ENCODE peak calls at places on chromosomes 12 and 14, in four cellular contexts. T is H1, K is K562, P is GM12878. W is an unnamed sample.

GRCh38 chr12:5466521-5466960 is 34.6 kb downstream of the NTF3 start:
- DNase-seq in K (no peak), P (no peak), T (no peak), W (no peak)

GRCh38 chr12:112261559-112261958 is 120.7 kb downstream of the HECTD4 start:
- DNase-seq in K (peak; percentile 23), P (no peak), T (no peak), W (peak; percentile 13)

GRCh38 chr14:69818760-69819191 is 21.7 kb upstream of the SLC10A1 start:
- DNase-seq in K (peak; percentile 72), P (peak; percentile 55), T (peak; percentile 79), W (peak; percentile 68)

GRCh38 chr12:49487605-49488004 is 51.2 kb upstream of the KCNH3 start:
- DNase-seq in T (no peak), P (peak; percentile 13), K (no peak), W (no peak)

GRCh38 chr12:132284071-132284492 is 45.3 kb downstream of the GALNT9 start:
- DNase-seq in P (no peak), T (no peak), K (no peak), W (no peak)

GRCh38 chr12:105846331-105846730 is 292.4 kb downstream of the NUAK1 start:
- DNase-seq in P (no peak), T (no peak), K (no peak), W (no peak)

GRCh38 chr12:1591029-1591428 is 3.4 kb downstream of the FBXL14 start:
- DNase-seq in K (no peak), T (no peak), P (no peak), W (no peak)

GRCh38 chr14:59869381-59870255 is 958 bp downstream of the RTN1 start:
- DNase-seq in P (no peak), K (no peak), T (peak; percentile 61), W (no peak)

GRCh38 chr14:29650554-29651269 is 276.9 kb downstream of the PRKD1 start:
- DNase-seq in P (no peak), T (no peak), K (no peak), W (no peak)

GRCh38 chr12:94948232-94948810 is 55.2 kb downstream of the NDUFA12 start:
- DNase-seq in T (no peak), P (no peak), K (no peak), W (peak; percentile 16)

GRCh38 chr12:52082988-52083637 is 3.6 kb downstream of the SMIM41 start:
- DNase-seq in P (no peak), T (peak; percentile 85), K (peak; percentile 86), W (peak; percentile 40)

GRCh38 chr12:57237952-57238853 is 8.7 kb downstream of the SHMT2 start:
- DNase-seq in K (peak; percentile 71), P (no peak), T (peak; percentile 83), W (no peak)

GRCh38 chr12:48025281-48025680 is 21.0 kb upstream of the COL2A1 start:
- DNase-seq in P (no peak), T (no peak), K (no peak), W (no peak)

GRCh38 chr12:71799105-71799504 is 40.5 kb upstream of the TBC1D15 start:
- DNase-seq in K (no peak), P (no peak), T (no peak), W (no peak)

GRCh38 chr14:69152181-69152943 is 557 bp downstream of the DCAF5 start:
- DNase-seq in P (no peak), K (peak; percentile 56), T (peak; percentile 69), W (peak; percentile 20)

GRCh38 chr12:64104376-64104775 is 117.7 kb downstream of the KICS2 start:
- DNase-seq in K (no peak), P (no peak), T (no peak), W (no peak)

GRCh38 chr12:23944067-23944466 is 5.4 kb downstream of the SOX5 start:
- DNase-seq in P (no peak), T (no peak), K (no peak), W (peak; percentile 25)

DNA sequence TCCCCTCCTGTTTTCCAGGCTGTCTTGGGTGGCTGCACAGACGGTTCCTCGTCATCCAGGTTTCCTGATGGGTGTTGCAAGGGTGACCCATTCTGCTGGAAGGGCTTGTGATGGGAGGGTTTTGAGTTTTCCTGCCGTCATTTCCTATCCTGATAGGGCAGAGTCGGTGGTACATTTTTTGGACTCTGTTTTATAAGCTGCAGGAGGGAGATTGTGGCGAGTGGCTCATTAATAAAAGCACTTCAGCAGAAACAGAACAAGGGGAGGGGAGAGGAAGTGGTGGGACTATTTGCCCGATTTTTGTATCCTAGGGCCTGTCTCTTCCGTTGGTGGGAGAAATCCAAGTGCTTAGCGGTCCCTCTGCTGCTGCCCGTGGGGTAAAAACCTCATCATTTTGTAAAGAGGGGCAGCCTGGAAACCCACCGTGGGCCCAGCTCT is 40.0 kb downstream of the TSPAN9 start:
- DNase-seq in K (no peak), P (no peak), T (no peak), W (no peak)
- TF ChIP-seq CBX5 in K (no peak), P (no peak), T (no peak), W (no peak)

GRCh38 chr12:6766651-6767300 is 613 bp downstream of the PTMS start:
- DNase-seq in T (peak; percentile 85), P (no peak), K (peak; percentile 70), W (peak; percentile 44)
- TF ChIP-seq CBX5 in T (no peak), P (no peak), K (no peak), W (no peak)

GRCh38 chr12:19892186-19892585 is 452.9 kb downstream of the AEBP2 start:
- DNase-seq in T (no peak), P (no peak), K (no peak), W (no peak)

GRCh38 chr12:19895609-19896008 is 456.3 kb downstream of the AEBP2 start:
- DNase-seq in K (no peak), T (no peak), P (no peak), W (no peak)

GRCh38 chr12:19893514-19893913 is 454.2 kb downstream of the AEBP2 start:
- DNase-seq in P (no peak), K (no peak), T (no peak), W (no peak)

GRCh38 chr12:19894803-19895202 is 455.5 kb downstream of the AEBP2 start:
- DNase-seq in P (peak; percentile 83), T (no peak), K (no peak), W (no peak)

DNA sequence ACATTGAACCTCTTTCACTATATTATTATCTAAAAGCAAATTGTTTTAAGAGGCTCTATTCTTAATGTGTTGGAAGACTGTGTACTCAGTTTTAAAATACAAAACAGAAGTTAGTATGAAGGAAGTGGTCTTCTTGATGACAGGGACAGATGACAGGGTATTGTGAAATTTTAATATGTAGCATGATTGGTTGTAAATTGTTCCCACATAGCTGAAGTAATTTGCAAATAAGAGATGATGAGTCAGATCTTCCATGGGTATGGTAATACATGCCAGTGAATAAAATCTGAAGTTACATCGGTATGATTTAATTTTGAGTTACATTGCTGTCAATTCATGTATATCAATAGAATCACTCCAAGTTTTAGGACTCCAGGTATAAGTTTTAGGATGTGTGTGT is 454.8 kb downstream of the AEBP2 start:
- DNase-seq in P (no peak), K (no peak), T (no peak), W (no peak)
- TF ChIP-seq CBX5 in P (no peak), K (no peak), T (no peak), W (no peak)

DNA sequence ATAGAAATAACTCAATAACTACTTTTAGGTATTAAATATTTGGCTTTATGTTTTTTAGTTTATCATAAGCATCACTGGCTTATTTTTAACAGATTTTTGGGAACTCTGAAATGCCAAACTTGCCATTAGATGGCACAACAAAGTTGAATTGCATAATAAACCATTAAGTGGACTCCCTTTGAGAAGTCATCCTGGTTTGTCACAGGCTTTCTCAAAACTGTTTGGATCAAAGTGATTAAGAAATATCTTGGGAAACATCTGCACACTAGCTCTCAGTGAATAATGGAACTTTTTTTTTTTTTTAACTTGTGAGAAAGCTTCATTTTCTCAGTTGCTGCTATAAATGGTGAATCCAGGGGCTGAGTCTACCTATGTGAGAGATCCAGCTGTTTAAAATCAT is 4.3 kb downstream of the SLC16A7 start:
- DNase-seq in K (no peak), T (no peak), P (no peak), W (no peak)
- TF ChIP-seq CBX5 in K (no peak), T (no peak), P (no peak), W (no peak)

W was measured in HepG2.